ENCODE peak calls at places on chromosomes 6 and 20, in five cellular contexts. F is cardiac muscle cell, Z is Peyer's patch, U is heart left ventricle, Q is ovary. G is an unnamed sample.

GRCh38 chr20:35661013-35661412 is 3.7 kb downstream of the CPNE1 start:
- DNase-seq in F (no peak), Z (no peak), U (no peak), Q (no peak), G (no peak)

GRCh38 chr20:45163071-45163803 is 11.5 kb upstream of the PI3 start:
- DNase-seq in F (no peak), Z (no peak), U (no peak), Q (no peak), G (no peak)

GRCh38 chr20:3071610-3072529 is at the start of gene OXT:
- DNase-seq in F (peak), Z (peak), U (peak), Q (no peak), G (peak)

GRCh38 chr6:104679971-104680370 is 179.7 kb downstream of the HACE1 start:
- DNase-seq in F (no peak), Z (no peak), U (no peak), Q (no peak), G (no peak)

GRCh38 chr6:66568271-66568670 is 861.2 kb upstream of the EYS start:
- DNase-seq in F (no peak), Z (no peak), U (no peak), Q (no peak), G (peak)

GRCh38 chr6:70673601-70674000 is 5.9 kb downstream of the SMAP1 start:
- DNase-seq in F (peak), Z (no peak), U (no peak), Q (no peak), G (no peak)

GRCh38 chr20:40738976-40739375 is 49.9 kb upstream of the MAFB start:
- DNase-seq in F (no peak), Z (no peak), U (no peak), Q (no peak), G (no peak)

GRCh38 chr6:16059496-16059895 is 69.4 kb upstream of the MYLIP start:
- DNase-seq in F (no peak), Z (no peak), U (no peak), Q (no peak), G (no peak)

GRCh38 chr6:167416676-167417430 is 92.0 kb downstream of the TTLL2 start:
- DNase-seq in F (no peak), Z (no peak), U (no peak), Q (no peak), G (no peak)

GRCh38 chr6:112282217-112282616 is 27.9 kb upstream of the LAMA4 start:
- DNase-seq in F (peak), Z (no peak), U (no peak), Q (peak), G (no peak)

DNA sequence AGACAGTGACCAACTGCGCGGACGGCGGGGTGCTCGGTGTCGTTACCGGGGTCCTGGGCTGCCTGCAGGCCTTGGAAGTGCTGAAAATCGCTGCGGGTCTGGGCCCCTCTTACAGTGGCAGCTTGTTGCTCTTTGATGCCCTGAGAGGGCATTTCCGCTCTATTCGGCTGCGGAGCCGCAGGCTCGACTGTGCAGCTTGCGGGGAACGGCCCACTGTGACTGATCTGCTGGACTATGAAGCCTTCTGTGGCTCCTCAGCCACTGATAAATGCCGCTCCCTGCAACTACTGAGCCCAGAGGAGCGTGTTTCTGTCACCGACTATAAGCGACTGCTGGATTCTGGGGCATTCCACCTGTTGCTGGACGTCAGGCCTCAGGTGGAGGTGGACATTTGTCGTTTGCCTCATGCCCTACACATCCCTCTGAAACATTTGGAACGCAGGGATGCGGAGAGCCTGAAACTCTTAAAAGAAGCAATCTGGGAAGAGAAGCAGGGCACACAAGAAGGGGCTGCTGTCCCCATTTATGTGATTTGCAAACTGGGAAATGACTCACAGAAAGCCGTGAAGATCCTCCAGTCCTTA is 1.0 kb downstream of the MOCS3 start:
- DNase-seq in F (no peak), Z (no peak), U (no peak), Q (no peak), G (no peak)
- H3K4me3 ChIP-seq in F (peak), Z (peak), U (peak), Q (peak), G (peak)

GRCh38 chr6:96197241-96197640 is 181.5 kb downstream of the FUT9 start:
- DNase-seq in F (no peak), Z (no peak), U (no peak), Q (no peak), G (no peak)

GRCh38 chr6:96194675-96195074 is 178.9 kb downstream of the FUT9 start:
- DNase-seq in F (no peak), Z (no peak), U (no peak), Q (no peak), G (no peak)

GRCh38 chr6:96196633-96197032 is 180.9 kb downstream of the FUT9 start:
- DNase-seq in F (no peak), Z (no peak), U (no peak), Q (no peak), G (no peak)

DNA sequence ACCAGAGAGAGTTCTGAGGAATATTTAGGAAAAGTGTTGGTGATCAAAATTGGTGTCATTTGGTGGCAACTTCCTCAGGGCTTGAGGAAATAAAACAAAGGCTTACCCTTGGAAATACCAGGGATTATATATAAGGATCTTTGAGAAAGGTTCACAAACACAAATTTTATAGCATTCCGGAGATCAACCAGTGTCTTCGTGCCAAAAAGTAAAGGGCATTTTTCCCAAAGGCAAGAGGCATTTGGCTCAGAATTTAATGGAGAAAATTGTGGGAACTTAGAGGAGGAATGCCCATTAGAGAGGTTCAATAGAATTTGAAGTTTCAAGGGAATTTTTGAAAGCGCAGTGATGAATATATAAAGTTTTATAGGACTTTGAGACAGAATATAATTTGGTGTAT is 179.5 kb downstream of the FUT9 start:
- DNase-seq in F (no peak), Z (no peak), U (no peak), Q (no peak), G (no peak)
- H3K4me3 ChIP-seq in F (no peak), Z (no peak), U (no peak), Q (no peak), G (no peak)

DNA sequence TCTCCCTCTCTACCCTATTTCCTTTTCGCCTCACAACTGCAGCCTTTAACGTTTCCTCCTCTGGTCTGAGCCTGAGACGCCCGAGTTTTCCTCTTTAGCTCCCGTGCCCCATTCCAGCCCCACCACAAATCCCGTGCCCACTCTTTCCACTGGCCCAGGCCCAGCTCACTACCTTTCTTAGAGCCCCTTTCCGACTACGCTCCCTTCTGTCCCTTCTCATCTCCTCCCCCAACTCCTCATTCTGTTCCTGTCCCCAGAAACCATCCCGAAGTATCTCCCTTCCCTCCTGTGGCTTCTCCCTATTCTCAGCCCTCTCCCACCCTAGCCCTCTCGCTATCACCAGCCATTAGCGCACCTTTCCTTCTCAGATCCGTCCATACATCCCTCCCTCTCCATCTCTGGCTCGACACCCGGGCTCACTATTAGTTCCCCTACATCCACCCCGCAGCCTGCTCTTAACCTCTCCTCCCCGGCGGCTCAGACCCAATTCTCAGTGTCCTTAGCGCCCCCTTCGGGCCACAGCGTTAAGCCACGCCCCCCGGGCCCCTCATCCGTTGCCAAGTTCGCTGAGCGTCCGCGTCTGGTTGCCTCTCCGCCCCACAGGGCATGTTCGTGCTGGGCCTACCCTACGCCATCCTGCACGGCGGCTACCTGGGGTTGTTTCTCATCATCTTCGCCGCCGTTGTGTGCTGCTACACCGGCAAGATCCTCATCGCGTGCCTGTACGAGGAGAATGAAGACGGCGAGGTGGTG is 2.7 kb downstream of the SLC32A1 start:
- DNase-seq in F (peak), Z (no peak), U (no peak), Q (no peak), G (no peak)
- H3K4me3 ChIP-seq in F (no peak), Z (no peak), U (no peak), Q (no peak), G (no peak)

GRCh38 chr6:108665495-108666196 is 104.9 kb downstream of the FOXO3 start:
- DNase-seq in F (no peak), Z (no peak), U (no peak), Q (no peak), G (no peak)
- H3K4me3 ChIP-seq in F (no peak), Z (no peak), U (no peak), Q (no peak), G (no peak)

GRCh38 chr6:37170273-37171140 is 555 bp downstream of the PIM1 start:
- DNase-seq in F (peak), Z (no peak), U (peak), Q (peak), G (peak)

GRCh38 chr6:37171141-37171969 is 1.4 kb downstream of the PIM1 start:
- DNase-seq in F (peak), Z (peak), U (peak), Q (peak), G (peak)

GRCh38 chr6:37168809-37169457 is 1.0 kb upstream of the PIM1 start:
- DNase-seq in F (no peak), Z (no peak), U (no peak), Q (no peak), G (no peak)

GRCh38 chr6:37168163-37168758 is 1.7 kb upstream of the PIM1 start:
- DNase-seq in F (no peak), Z (no peak), U (no peak), Q (no peak), G (no peak)

DNA sequence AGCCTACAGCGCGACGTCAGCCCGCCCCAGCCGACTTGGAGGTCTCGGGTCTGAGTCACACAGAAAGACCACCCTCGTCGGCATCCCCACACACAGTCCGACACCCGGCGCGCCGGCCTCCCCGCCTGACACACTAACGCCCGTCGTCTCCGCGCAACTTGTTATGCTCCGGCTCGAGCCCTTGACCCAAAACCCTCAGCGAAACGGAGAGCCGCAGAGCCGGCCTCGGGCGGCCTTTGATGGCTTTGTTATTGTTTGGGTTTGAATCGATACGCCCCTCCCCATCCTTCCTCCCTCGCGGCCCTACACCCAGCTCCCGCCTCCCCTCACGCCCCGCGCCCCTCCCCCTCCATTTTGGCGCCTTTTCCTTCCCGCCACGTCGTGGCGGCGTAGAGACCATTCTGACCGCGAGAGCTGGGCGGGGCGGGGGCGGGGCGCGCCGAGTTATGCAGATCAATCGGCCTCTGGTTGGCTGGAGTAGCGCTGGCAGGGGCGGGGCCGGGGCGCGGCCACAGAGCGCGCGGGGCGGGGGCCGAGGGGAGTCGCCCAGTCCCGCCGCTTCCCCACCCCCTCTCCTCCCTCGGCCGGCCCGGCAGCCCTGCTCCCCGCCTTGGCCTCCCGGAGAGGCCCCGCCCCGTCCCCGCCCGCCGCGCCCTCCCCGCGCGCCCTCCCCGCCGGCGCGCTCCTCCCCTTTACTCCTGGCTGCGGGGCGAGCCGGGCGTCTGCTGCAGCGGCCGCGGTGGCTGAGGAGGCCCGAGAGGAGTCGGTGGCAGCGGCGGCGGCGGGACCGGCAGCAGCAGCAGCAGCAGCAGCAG is at the start of gene PIM1:
- DNase-seq in F (peak), Z (peak), U (peak), Q (peak), G (peak)
- H3K4me3 ChIP-seq in F (peak), Z (peak), U (peak), Q (peak), G (peak)

DNA sequence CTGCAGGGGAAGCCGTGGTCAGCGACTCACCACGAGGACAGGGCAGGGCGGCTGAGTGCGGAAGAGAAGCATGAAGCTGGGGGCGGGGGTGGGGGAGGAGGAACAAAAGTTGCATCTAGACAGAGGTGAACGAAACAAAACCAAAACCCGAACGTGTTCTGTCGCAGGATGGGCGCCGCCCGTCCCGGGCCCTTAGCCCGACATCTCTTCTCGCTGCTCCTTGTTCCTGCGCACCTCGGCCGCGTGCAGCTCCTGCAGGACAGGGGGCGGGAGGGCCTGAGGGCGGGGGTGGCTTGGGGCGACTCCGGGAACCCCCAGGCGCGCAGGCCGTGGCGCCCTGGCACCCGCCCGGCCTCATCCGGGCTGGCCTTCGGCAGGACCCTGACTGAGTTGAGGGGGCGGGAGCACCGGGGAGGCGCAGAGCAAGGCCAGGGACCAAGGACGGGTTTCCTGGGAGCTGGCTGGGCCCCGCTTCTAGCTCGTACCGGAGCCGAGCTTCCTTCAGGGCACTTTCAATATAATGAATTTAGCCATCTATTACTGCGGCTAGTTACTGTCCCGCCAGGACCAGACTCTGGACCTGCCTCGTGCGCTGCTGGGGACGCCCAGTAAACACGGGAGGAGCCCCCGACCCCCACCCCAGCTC is 12.0 kb downstream of the STMN3 start:
- DNase-seq in F (peak), Z (no peak), U (peak), Q (no peak), G (no peak)
- H3K4me3 ChIP-seq in F (no peak), Z (peak), U (peak), Q (peak), G (peak)

DNA sequence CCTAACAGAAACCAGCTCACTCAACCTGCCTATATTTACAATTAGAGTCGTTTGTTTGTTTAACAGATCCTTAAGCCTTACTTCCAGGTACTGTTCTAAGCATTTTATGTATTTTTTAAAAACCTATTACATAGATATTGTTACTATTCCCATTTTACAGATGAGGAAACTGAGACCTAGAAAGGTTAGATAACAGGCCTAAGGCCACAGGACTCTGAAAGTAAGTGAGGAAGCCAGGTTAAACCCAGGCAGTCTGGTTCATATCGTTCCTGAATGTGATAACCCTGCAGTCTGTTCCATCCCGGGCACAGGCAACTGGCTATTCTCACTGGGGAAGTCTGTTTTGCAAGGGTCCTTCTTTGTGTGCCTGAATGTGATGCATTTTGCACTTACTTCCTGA is 322.2 kb downstream of the FARS2 start:
- DNase-seq in F (no peak), Z (no peak), U (no peak), Q (no peak), G (no peak)
- H3K4me3 ChIP-seq in F (no peak), Z (no peak), U (no peak), Q (no peak), G (no peak)

GRCh38 chr6:48140221-48140620 is 29.2 kb upstream of the PTCHD4 start:
- DNase-seq in F (no peak), Z (no peak), U (no peak), Q (no peak), G (no peak)
- H3K4me3 ChIP-seq in F (no peak), Z (no peak), U (no peak), Q (no peak), G (no peak)

G was measured in Caco-2.